ENCODE peak calls at places on chromosomes 12 and 14, in five cellular contexts. F, K, P, C and L are unnamed samples.
A peak's percentile ranks its signal among the peaks of the same experiment; 100 is the strongest.

GRCh38 chr12:64082866-64083268 is 139.2 kb downstream of the KICS2 start:
- DNase-seq in F (no peak), K (no peak), P (no peak), C (no peak), L (no peak)

GRCh38 chr12:132908145-132909029 is 21.0 kb upstream of the CHFR start:
- DNase-seq in F (peak; percentile 98), K (peak; percentile 97), P (peak; percentile 84), C (peak; percentile 95), L (peak; percentile 92)

GRCh38 chr14:105487986-105488777 is 1.5 kb downstream of the CRIP1 start:
- DNase-seq in F (no peak), K (no peak), P (no peak), C (no peak), L (no peak)

GRCh38 chr14:75826599-75826998 is 155.2 kb downstream of the TGFB3 start:
- DNase-seq in F (no peak), K (no peak), P (no peak), C (no peak), L (no peak)

GRCh38 chr12:68121143-68121542 is 38.4 kb downstream of the IFNG start:
- DNase-seq in F (no peak), K (no peak), P (no peak), C (no peak), L (no peak)

GRCh38 chr12:79932393-79932792 is 2.5 kb downstream of the PPP1R12A start:
- DNase-seq in F (no peak), K (peak; percentile 24), P (no peak), C (no peak), L (no peak)

GRCh38 chr12:93214523-93215289 is 163.0 kb upstream of the NUDT4 start:
- DNase-seq in F (no peak), K (no peak), P (peak; percentile 74), C (no peak), L (no peak)

GRCh38 chr12:121214855-121215745 is 5.2 kb downstream of the P2RX4 start:
- DNase-seq in F (peak; percentile 87), K (peak; percentile 76), P (no peak), C (peak; percentile 82), L (peak; percentile 74)

GRCh38 chr12:58668831-58669230 is 251.5 kb downstream of the LRIG3 start:
- DNase-seq in F (peak; percentile 90), K (no peak), P (no peak), C (no peak), L (no peak)

GRCh38 chr12:104280111-104280510 is 23.4 kb upstream of the EID3 start:
- DNase-seq in F (peak; percentile 33), K (no peak), P (no peak), C (no peak), L (no peak)

GRCh38 chr12:105721051-105721825 is 390.7 kb downstream of the C12orf75 start:
- DNase-seq in F (peak; percentile 88), K (no peak), P (no peak), C (no peak), L (no peak)

GRCh38 chr12:66633676-66634075 is 45.2 kb downstream of the GRIP1 start:
- DNase-seq in F (peak; percentile 80), K (peak; percentile 57), P (no peak), C (no peak), L (no peak)

GRCh38 chr14:95620659-95621059 is 65.6 kb upstream of the TCL1B start:
- DNase-seq in F (no peak), K (no peak), P (no peak), C (no peak), L (no peak)

GRCh38 chr12:131643581-131644452 is 67.1 kb upstream of the SFSWAP start:
- DNase-seq in F (no peak), K (peak; percentile 0), P (no peak), C (no peak), L (no peak)

GRCh38 chr14:29528889-29529288 is 398.8 kb downstream of the PRKD1 start:
- DNase-seq in F (peak; percentile 19), K (no peak), P (no peak), C (no peak), L (no peak)

GRCh38 chr14:87186745-87187144 is 806.2 kb downstream of the GALC start:
- DNase-seq in F (no peak), K (no peak), P (no peak), C (no peak), L (no peak)

GRCh38 chr12:65878540-65878939 is 54.3 kb downstream of the HMGA2 start:
- DNase-seq in F (peak; percentile 42), K (peak; percentile 44), P (no peak), C (no peak), L (no peak)

GRCh38 chr12:45543887-45544286 is 185.6 kb upstream of the ARID2 start:
- DNase-seq in F (peak; percentile 70), K (peak; percentile 79), P (no peak), C (peak; percentile 69), L (peak; percentile 58)

GRCh38 chr12:54024127-54024526 is 4.1 kb upstream of the HOXC6 start:
- DNase-seq in F (no peak), K (no peak), P (peak; percentile 43), C (no peak), L (no peak)

GRCh38 chr14:73753887-73754880 is 40.0 kb upstream of the PNMA1 start:
- DNase-seq in F (no peak), K (peak; percentile 57), P (no peak), C (no peak), L (no peak)

GRCh38 chr14:55850803-55851202 is 267.4 kb upstream of the PELI2 start:
- DNase-seq in F (peak; percentile 65), K (peak; percentile 24), P (no peak), C (peak; percentile 17), L (no peak)

GRCh38 chr12:109606261-109607028 is 32.9 kb downstream of the MVK start:
- DNase-seq in F (no peak), K (no peak), P (no peak), C (no peak), L (no peak)

GRCh38 chr12:22083167-22083566 is 37.1 kb downstream of the CMAS start:
- DNase-seq in F (peak; percentile 29), K (peak; percentile 56), P (no peak), C (no peak), L (no peak)

GRCh38 chr12:113867258-113867657 is 98.9 kb downstream of the RBM19 start:
- DNase-seq in F (no peak), K (no peak), P (no peak), C (no peak), L (no peak)

GRCh38 chr12:112207397-112207924 is 82.1 kb downstream of the TRAFD1 start:
- DNase-seq in F (no peak), K (no peak), P (no peak), C (no peak), L (no peak)

GRCh38 chr12:94429633-94430032 is 30.0 kb downstream of the CEP83 start:
- DNase-seq in F (no peak), K (no peak), P (no peak), C (no peak), L (no peak)

GRCh38 chr12:27693403-27693802 is 2.8 kb upstream of the REP15 start:
- DNase-seq in F (no peak), K (no peak), P (no peak), C (no peak), L (no peak)

GRCh38 chr14:24172261-24172860 is 481 bp downstream of the REC8 start:
- DNase-seq in F (no peak), K (no peak), P (no peak), C (no peak), L (no peak)

GRCh38 chr12:54000105-54000773 is at the start of gene HOXC9:
- DNase-seq in F (no peak), K (peak; percentile 38), P (peak; percentile 48), C (no peak), L (no peak)

GRCh38 chr12:60191676-60192359 is 596.0 kb downstream of the SLC16A7 start:
- DNase-seq in F (peak; percentile 70), K (peak; percentile 34), P (no peak), C (no peak), L (no peak)

GRCh38 chr12:88884600-88884999 is 304.3 kb upstream of the KITLG start:
- DNase-seq in F (no peak), K (no peak), P (no peak), C (no peak), L (no peak)

GRCh38 chr12:113242560-113242959 is 21.3 kb downstream of the TPCN1 start:
- DNase-seq in F (no peak), K (no peak), P (no peak), C (no peak), L (no peak)

GRCh38 chr14:33525626-33526025 is 425.2 kb downstream of the EGLN3 start:
- DNase-seq in F (no peak), K (peak; percentile 64), P (no peak), C (no peak), L (no peak)

GRCh38 chr14:28661171-28661772 is 105.3 kb upstream of the FOXG1 start:
- DNase-seq in F (peak; percentile 99), K (no peak), P (no peak), C (no peak), L (no peak)

GRCh38 chr14:42140001-42140400 is 533.3 kb downstream of the LRFN5 start:
- DNase-seq in F (peak; percentile 26), K (no peak), P (no peak), C (no peak), L (no peak)

DNA sequence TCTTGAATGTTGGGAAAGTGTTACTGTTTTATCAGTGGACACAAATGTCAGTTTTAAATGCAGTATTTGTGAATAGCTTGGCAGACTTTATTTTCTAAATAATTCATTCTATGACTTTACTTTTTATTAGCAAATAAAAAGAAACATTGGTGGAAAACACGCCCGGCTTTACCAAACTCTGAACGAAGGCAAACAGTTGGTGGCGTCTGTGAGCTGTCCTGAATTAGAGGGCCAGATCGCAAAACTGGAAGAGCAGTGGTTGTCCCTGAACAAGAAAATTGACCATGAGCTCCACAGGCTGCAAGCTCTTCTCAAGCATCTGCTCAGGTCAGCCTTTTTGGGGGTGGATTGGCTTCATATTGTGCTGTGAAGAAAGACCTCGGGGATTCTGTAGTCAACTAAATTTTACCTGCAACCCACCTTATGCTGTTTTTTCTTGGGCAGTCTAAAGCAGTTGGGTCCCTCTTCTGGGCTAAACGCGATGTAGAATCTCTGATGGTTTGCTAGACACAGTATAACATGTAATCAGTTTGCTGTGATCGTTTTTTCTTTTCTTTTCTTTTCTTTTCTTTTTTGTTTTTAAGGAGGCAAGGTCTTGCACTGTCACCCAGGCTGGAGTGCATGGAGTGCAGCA is 156.4 kb downstream of the ESR2 start:
- DNase-seq in F (no peak), K (peak; percentile 20), P (no peak), C (no peak), L (no peak)
- TF ChIP-seq CTCF in F (peak; percentile 29), K (peak; percentile 22), P (no peak), C (peak; percentile 19), L (peak; percentile 76)

GRCh38 chr12:124870515-124870914 is 6.9 kb upstream of the SCARB1 start:
- DNase-seq in F (no peak), K (no peak), P (no peak), C (no peak), L (no peak)
- H3K4me3 ChIP-seq in F (no peak overlapping the region), K (no peak overlapping the region), P (no peak overlapping the region), C (no peak overlapping the region), L (no peak overlapping the region)

DNA sequence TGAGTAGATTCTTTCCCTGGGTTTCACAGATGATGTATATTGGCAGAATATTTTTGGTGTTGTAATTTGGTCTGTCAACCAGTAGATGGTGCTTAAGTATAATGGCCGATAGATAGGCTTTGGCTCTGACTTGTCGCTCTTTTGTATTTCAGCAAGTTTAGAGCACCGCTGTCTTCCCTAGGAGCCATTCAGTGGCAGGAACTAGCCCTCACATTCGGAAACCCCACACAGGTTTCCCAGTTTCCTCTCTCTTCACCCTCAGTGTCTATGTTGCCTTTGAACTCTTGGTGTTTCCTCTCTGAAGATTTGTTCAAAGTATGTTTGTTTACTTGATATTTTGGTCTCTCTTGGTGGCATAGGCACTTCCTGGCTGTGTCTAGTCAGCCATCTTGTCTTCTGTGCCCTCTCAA is 102.2 kb downstream of the GPHN start:
- DNase-seq in F (no peak), K (no peak), P (no peak), C (no peak), L (no peak)
- TF ChIP-seq CTCF in F (peak; percentile 6), K (peak; percentile 32), P (no peak), C (peak; percentile 32), L (peak; percentile 37)

GRCh38 chr12:122982963-122983788 is 2.7 kb downstream of the ARL6IP4 start:
- DNase-seq in F (no peak), K (no peak), P (no peak), C (no peak), L (no peak)
- H3K4me3 ChIP-seq in F (peak overlapping the region; percentile 82), K (no peak overlapping the region), P (no peak overlapping the region), C (no peak overlapping the region), L (no peak overlapping the region)